ENCODE peak calls at places on chromosomes 1 and 21, in five cellular contexts. A is ascending aorta, X is upper lobe of right lung, Z is tibial nerve, V is bronchial epithelial cell. N is an unnamed sample.

GRCh38 chr1:8665824-8666223 is 151.6 kb downstream of the RERE start:
- DNase-seq in V (no peak), X (no peak), Z (no peak), A (no peak), N (no peak)

GRCh38 chr1:178101266-178101630 is 7.3 kb downstream of the RASAL2 start:
- DNase-seq in V (no peak), X (no peak), A (no peak), Z (no peak), N (no peak)

GRCh38 chr1:50978852-50979781 is 9.1 kb downstream of the CDKN2C start:
- DNase-seq in Z (no peak), A (no peak), V (no peak), X (no peak), N (no peak)

GRCh38 chr1:57637155-57637554 is 213.3 kb upstream of the DAB1 start:
- DNase-seq in A (no peak), V (peak; percentile 70), Z (no peak), X (no peak), N (no peak)

GRCh38 chr1:198556969-198557368 is 16.5 kb upstream of the ATP6V1G3 start:
- DNase-seq in X (no peak), Z (peak; percentile 55), A (peak; percentile 75), V (no peak), N (no peak)

GRCh38 chr1:225766967-225767413 is 10.6 kb upstream of the SRP9 start:
- DNase-seq in A (peak; percentile 86), X (no peak), V (peak; percentile 79), Z (no peak), N (no peak)

GRCh38 chr1:9731561-9731960 is 80.0 kb downstream of the PIK3CD start:
- DNase-seq in A (no peak), Z (no peak), V (no peak), X (no peak), N (no peak)

GRCh38 chr1:239058190-239058589 is 328.2 kb upstream of the CHRM3 start:
- DNase-seq in V (no peak), X (no peak), A (no peak), Z (no peak), N (no peak)

GRCh38 chr1:66013371-66013770 is 220.7 kb downstream of the PDE4B start:
- DNase-seq in X (no peak), Z (no peak), A (no peak), V (no peak), N (no peak)

GRCh38 chr1:159936284-159936904 is 9.0 kb downstream of the IGSF9 start:
- DNase-seq in V (no peak), A (peak; percentile 77), X (peak; percentile 85), Z (peak; percentile 77), N (peak; percentile 86)

DNA sequence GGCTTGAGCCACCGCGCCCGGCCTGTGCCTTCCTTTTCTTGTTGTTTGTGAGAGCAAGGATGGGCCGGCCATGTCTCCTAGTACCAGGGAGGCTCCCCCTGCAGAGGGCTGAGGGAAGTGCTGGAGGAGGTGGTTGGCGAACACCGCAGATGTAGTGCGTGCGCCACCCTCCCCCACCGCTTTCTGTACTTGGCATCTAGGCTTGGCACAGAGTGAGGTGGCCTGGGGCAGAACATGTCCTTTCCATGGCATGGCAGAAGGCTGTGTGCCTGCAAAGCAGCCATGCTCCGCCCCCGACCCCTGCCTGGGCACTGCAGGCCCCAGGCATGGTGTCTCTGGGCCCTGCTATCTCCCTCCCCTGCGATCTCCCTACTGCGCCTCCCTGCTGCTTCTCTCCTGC is 30.7 kb downstream of the ALPL start:
- DNase-seq in X (no peak), A (no peak), V (no peak), Z (no peak), N (no peak)
- TF ChIP-seq CTCF in X (peak; percentile 22), A (no peak), V (peak; percentile 42), Z (peak; percentile 16), N (no peak)

GRCh38 chr1:67304023-67304422 is 3.6 kb upstream of the IL12RB2 start:
- DNase-seq in Z (no peak), X (no peak), A (no peak), V (no peak), N (no peak)

GRCh38 chr1:67300561-67300960 is 7.1 kb upstream of the IL12RB2 start:
- DNase-seq in V (no peak), Z (no peak), A (no peak), X (no peak), N (no peak)

GRCh38 chr1:67298762-67299161 is 8.9 kb upstream of the IL12RB2 start:
- DNase-seq in Z (no peak), V (no peak), A (no peak), X (no peak), N (no peak)

GRCh38 chr1:67294836-67295622 is 12.6 kb upstream of the IL12RB2 start:
- DNase-seq in V (no peak), Z (no peak), A (no peak), X (no peak), N (no peak)

DNA sequence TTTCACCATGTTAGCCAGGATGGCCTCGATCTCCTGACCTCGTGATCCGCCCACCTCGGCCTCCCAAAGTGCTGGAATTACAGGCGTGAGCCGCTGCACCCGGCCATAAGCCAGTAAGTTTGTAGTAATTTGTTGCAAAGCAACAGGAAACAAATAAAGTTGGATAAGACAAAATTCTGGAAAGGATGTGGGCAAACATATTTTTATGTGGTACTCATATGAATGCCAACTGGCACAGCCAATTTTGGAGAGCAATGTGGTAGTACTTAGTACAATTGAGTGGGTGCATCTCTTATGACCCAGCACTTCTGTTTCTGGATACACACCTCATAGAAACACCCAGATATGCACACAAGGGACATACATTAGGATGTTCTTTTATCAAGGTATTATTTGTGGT is 8.4 kb upstream of the IL12RB2 start:
- DNase-seq in Z (no peak), A (no peak), V (no peak), X (no peak), N (no peak)
- TF ChIP-seq CTCF in Z (no peak), A (no peak), V (no peak), X (no peak), N (no peak)

GRCh38 chr1:15758953-15759661 is 512 bp downstream of the FBLIM1 start:
- DNase-seq in X (no peak), V (no peak), A (no peak), Z (no peak), N (no peak)
- TF ChIP-seq CTCF in X (no peak), V (no peak), A (no peak), Z (no peak), N (no peak)

DNA sequence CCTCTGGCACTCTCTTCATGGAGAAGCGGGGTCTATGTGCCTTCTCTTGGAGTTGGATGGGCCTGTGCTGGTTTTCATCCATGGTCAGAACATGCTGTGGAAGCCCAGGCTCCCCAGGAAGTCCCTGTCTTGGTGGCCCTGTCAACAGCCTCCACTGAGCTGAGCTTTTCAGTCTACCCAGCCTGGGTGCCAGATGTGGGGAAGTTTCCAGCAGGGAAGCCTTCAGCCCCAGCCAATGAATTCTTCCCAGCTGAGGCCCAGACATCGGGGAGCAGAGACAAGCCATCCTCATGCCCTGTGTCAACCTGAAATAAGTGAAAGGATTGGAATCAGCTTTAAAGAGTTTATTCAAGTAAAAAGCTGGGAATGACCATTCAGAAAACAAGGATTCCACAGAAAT is 75.1 kb upstream of the PGBD5 start:
- DNase-seq in Z (no peak), V (no peak), X (no peak), A (no peak), N (no peak)
- TF ChIP-seq CTCF in Z (no peak), V (no peak), X (no peak), A (no peak), N (no peak)

GRCh38 chr1:216726435-216726834 is 3.2 kb upstream of the ESRRG start:
- DNase-seq in V (no peak), Z (no peak), X (no peak), A (no peak), N (no peak)
- TF ChIP-seq CTCF in V (no peak), Z (no peak), X (no peak), A (no peak), N (no peak)

GRCh38 chr1:22709227-22709626 is 1.4 kb upstream of the EPHB2 start:
- DNase-seq in V (no peak), A (no peak), Z (no peak), X (no peak), N (no peak)
- TF ChIP-seq CTCF in V (peak; percentile 14), A (no peak), Z (no peak), X (peak; percentile 17), N (no peak)

GRCh38 chr1:118151312-118151937 is 33.6 kb downstream of the SPAG17 start:
- DNase-seq in A (no peak), Z (peak; percentile 78), V (peak; percentile 66), X (no peak), N (peak; percentile 55)

GRCh38 chr1:118155106-118155505 is 29.9 kb downstream of the SPAG17 start:
- DNase-seq in X (no peak), V (no peak), A (no peak), Z (no peak), N (no peak)

GRCh38 chr1:118157506-118157905 is 27.5 kb downstream of the SPAG17 start:
- DNase-seq in V (no peak), X (no peak), A (no peak), Z (no peak), N (no peak)

GRCh38 chr1:118158918-118159317 is 26.1 kb downstream of the SPAG17 start:
- DNase-seq in Z (no peak), A (no peak), X (no peak), V (peak; percentile 87), N (no peak)

DNA sequence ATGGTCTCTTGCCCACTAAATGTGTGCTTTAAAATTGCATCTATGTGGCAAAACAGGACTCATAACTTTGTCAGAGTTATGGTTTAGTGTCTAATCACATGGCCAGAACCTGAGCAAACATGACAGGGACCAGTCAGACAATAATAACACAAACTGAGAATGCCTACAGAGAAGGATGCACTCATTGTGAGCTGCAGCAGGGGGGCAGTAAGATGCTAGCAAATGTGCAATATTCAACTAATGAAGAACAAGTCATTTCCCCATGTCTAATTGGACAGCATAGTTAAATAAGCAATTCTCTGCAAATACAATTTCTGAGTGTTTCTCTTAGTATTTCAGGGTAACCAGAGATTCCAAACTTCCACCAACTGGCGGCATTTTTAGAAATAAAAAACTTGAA is 30.8 kb downstream of the SPAG17 start:
- DNase-seq in A (no peak), V (peak; percentile 56), X (no peak), Z (no peak), N (no peak)
- TF ChIP-seq CTCF in A (no peak), V (peak; percentile 62), X (peak; percentile 11), Z (peak; percentile 30), N (no peak)

GRCh38 chr21:44444286-44444931 is 10.9 kb upstream of the LRRC3 start:
- DNase-seq in V (no peak), X (peak; percentile 46), A (no peak), Z (no peak), N (no peak)
- TF ChIP-seq CTCF in V (no peak), X (peak; percentile 10), A (no peak), Z (no peak), N (no peak)